ENCODE peak calls at places on chromosome 22, in seven cellular contexts. T, B, H, C, O, F and W are unnamed samples.
A peak's percentile ranks its signal among the peaks of the same experiment; 100 is the strongest.

GRCh38 chr22:26041931-26042330 is 127.3 kb upstream of the SEZ6L start:
- DNase-seq in T (no peak), B (no peak), H (no peak), C (no peak), O (no peak), F (no peak), W (no peak)

GRCh38 chr22:46731246-46732040 is 6.6 kb downstream of the CERK start:
- DNase-seq in T (no peak), B (peak; percentile 47), H (no peak), C (peak; percentile 79), O (peak; percentile 54), F (no peak), W (peak; percentile 81)

GRCh38 chr22:43085658-43086606 is 3.3 kb downstream of the TTLL1 start:
- DNase-seq in T (no peak), B (no peak), H (no peak), C (peak; percentile 43), O (no peak), F (no peak), W (peak; percentile 50)

GRCh38 chr22:38031491-38031890 is 25.7 kb upstream of the PICK1 start:
- DNase-seq in T (no peak), B (no peak), H (no peak), C (no peak), O (no peak), F (no peak), W (no peak)

GRCh38 chr22:19877626-19878339 is 23.1 kb upstream of the GNB1L start:
- DNase-seq in T (peak; percentile 71), B (no peak), H (no peak), C (no peak), O (no peak), F (no peak), W (peak; percentile 48)

GRCh38 chr22:38170469-38170868 is 11.2 kb downstream of the PLA2G6 start:
- DNase-seq in T (no peak), B (no peak), H (no peak), C (no peak), O (no peak), F (no peak), W (no peak)

GRCh38 chr22:34122064-34122463 is 201.8 kb upstream of the LARGE1 start:
- DNase-seq in T (no peak), B (no peak), H (no peak), C (no peak), O (no peak), F (no peak), W (no peak)

GRCh38 chr22:18991828-18992442 is 55.8 kb upstream of the PRODH start:
- DNase-seq in T (no peak), B (no peak), H (no peak), C (no peak), O (no peak), F (no peak), W (no peak)

GRCh38 chr22:19807161-19807913 is 46.8 kb downstream of the TBX1 start:
- DNase-seq in T (peak; percentile 62), B (no peak), H (no peak), C (no peak), O (no peak), F (no peak), W (peak; percentile 48)

GRCh38 chr22:27135582-27135981 is 478.2 kb downstream of the MIAT start:
- DNase-seq in T (no peak), B (no peak), H (no peak), C (no peak), O (no peak), F (peak; percentile 78), W (no peak)

GRCh38 chr22:18005201-18005926 is 19.0 kb downstream of the MICAL3 start:
- DNase-seq in T (no peak), B (no peak), H (no peak), C (no peak), O (no peak), F (no peak), W (no peak)

GRCh38 chr22:27100789-27101188 is 443.4 kb downstream of the MIAT start:
- DNase-seq in T (no peak), B (peak; percentile 9), H (no peak), C (no peak), O (peak; percentile 57), F (no peak), W (peak; percentile 7)

GRCh38 chr22:37353839-37354238 is 71.5 kb downstream of the CYTH4 start:
- DNase-seq in T (no peak), B (no peak), H (no peak), C (no peak), O (no peak), F (no peak), W (no peak)

GRCh38 chr22:29813563-29813962 is 24.5 kb downstream of the ASCC2 start:
- DNase-seq in T (no peak), B (no peak), H (no peak), C (no peak), O (no peak), F (peak; percentile 69), W (no peak)

GRCh38 chr22:26891431-26891830 is 234.0 kb downstream of the MIAT start:
- DNase-seq in T (no peak), B (no peak), H (no peak), C (no peak), O (no peak), F (no peak), W (no peak)

DNA sequence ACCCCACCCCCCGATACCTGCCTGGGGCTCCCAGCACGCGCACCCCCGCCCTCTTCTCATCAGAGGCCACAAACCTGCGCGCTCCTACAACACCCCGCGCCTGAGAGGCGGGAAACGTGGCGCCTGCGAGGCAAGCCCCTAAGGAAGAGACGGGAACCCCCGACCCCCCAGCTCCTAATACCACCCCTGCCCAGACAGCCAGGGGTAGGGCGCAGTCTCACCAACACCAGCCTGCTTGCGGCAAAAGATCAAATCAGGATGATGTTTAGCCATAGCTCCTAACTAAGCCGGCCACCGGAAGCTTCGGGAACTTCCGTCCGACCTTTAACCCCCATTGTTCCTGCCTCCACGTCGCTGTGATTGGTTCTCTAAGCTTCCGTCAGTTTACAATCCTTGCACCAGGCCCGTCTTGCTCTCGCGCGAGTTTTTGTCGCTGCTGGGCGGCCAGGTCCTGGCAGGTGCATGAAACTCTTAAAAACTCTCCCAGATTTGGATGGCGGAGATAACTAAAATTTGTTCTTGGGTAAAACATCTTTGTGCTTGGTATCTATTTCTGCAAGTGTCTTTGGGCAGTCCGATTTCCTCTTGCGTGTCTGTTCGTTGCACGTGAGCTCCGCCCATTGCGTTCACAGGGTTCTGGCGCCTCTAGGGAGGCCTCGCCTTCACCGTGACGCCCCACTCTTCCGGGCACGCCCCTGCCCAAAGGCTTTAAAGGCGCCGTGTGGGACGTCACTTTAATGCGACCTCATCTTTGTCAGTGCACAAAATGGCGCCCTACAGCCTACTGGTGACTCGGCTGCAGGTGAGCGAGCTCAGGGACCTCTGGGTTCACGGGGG is at the start of the genes ACO2 and PHF5A:
- DNase-seq in T (peak; percentile 98), B (peak; percentile 98), H (peak; percentile 98), C (peak; percentile 98), O (peak; percentile 96), F (peak; percentile 96), W (peak; percentile 99)
- H3K4me1 ChIP-seq in T (peaks cover 51% of the 10 kb centered on the region), B (peaks cover 17% of the 10 kb centered on the region), H (peaks cover 46% of the 10 kb centered on the region), C (peaks cover 45% of the 10 kb centered on the region), O (peaks cover 2% of the 10 kb centered on the region), F (peaks cover 15% of the 10 kb centered on the region), W (peaks cover 25% of the 10 kb centered on the region)

GRCh38 chr22:21025763-21026755 is 6.3 kb downstream of the SLC7A4 start:
- DNase-seq in T (no peak), B (peak; percentile 66), H (no peak), C (no peak), O (no peak), F (no peak), W (no peak)

GRCh38 chr22:21020802-21021429 is 6.0 kb downstream of the P2RX6 start:
- DNase-seq in T (no peak), B (no peak), H (no peak), C (no peak), O (peak; percentile 74), F (no peak), W (no peak)

GRCh38 chr22:21022507-21022906 is 7.5 kb downstream of the P2RX6 start:
- DNase-seq in T (no peak), B (no peak), H (no peak), C (no peak), O (no peak), F (no peak), W (no peak)

GRCh38 chr22:21025266-21025665 is 7.1 kb downstream of the SLC7A4 start:
- DNase-seq in T (no peak), B (peak; percentile 48), H (no peak), C (no peak), O (no peak), F (no peak), W (no peak)

DNA sequence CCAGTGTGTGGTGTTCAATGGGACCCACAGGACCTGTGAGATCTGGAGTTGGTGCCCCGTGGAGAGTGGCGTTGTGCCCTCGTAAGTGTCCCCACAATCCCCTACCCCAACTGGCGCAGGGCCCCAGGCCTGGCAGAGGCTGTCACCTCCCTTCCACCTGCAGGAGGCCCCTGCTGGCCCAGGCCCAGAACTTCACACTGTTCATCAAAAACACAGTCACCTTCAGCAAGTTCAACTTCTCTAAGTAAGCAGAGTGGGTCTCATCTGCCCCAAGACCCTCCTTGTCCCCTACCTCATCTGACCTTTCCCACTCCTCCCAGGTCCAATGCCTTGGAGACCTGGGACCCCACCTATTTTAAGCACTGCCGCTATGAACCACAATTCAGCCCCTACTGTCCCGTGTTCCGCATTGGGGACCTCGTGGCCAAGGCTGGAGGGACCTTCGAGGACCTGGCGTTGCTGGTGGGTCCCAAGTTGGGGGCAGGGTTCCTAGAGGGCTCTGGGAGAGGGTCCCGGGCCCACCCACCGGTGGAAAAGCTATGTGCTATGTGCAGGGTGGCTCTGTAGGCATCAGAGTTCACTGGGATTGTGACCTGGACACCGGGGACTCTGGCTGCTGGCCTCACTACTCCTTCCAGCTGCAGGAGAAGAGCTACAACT is 8.1 kb downstream of the P2RX6 start:
- DNase-seq in T (peak; percentile 68), B (no peak), H (no peak), C (no peak), O (no peak), F (no peak), W (no peak)
- TF ChIP-seq CTCF in T (no peak), B (peak; percentile 9), H (no peak), C (no peak), O (peak; percentile 34), F (no peak), W (no peak)

GRCh38 chr22:48687606-48688005 is 1140.1 kb downstream of the BRD1 start:
- DNase-seq in T (no peak), B (no peak), H (no peak), C (no peak), O (no peak), F (no peak), W (no peak)

GRCh38 chr22:48689206-48689605 is 1138.5 kb downstream of the BRD1 start:
- DNase-seq in T (no peak), B (no peak), H (no peak), C (no peak), O (no peak), F (no peak), W (peak; percentile 17)

GRCh38 chr22:48690583-48691317 is 1136.9 kb downstream of the BRD1 start:
- DNase-seq in T (no peak), B (no peak), H (no peak), C (no peak), O (no peak), F (no peak), W (no peak)

GRCh38 chr22:48686694-48687302 is 1140.9 kb downstream of the BRD1 start:
- DNase-seq in T (no peak), B (no peak), H (no peak), C (no peak), O (no peak), F (no peak), W (no peak)

GRCh38 chr22:48688366-48688765 is 1139.3 kb downstream of the BRD1 start:
- DNase-seq in T (no peak), B (no peak), H (no peak), C (no peak), O (no peak), F (no peak), W (no peak)
- H3K9me3 ChIP-seq in T (no peaks in the 10 kb centered on the region), B (peaks cover 59% of the 10 kb centered on the region), H (no peaks in the 10 kb centered on the region), C (no peaks in the 10 kb centered on the region), O (no peaks in the 10 kb centered on the region), F (no peaks in the 10 kb centered on the region), W (no peaks in the 10 kb centered on the region)

GRCh38 chr22:39715778-39716495 is 145.4 kb downstream of the CACNA1I start:
- DNase-seq in T (peak; percentile 59), B (no peak), H (no peak), C (no peak), O (no peak), F (no peak), W (no peak)
- H3K4me1 ChIP-seq in T (no peaks in the 10 kb centered on the region), B (no peaks in the 10 kb centered on the region), H (no peaks in the 10 kb centered on the region), C (peaks cover 7% of the 10 kb centered on the region), O (no peaks in the 10 kb centered on the region), F (no peaks in the 10 kb centered on the region), W (no peaks in the 10 kb centered on the region)